ENCODE peak calls at places on chromosomes 6 and 20, in seven cellular contexts. H is activated B cell treated with CpG ODN at 0.5 μM for 24 hours, O is H9, L is brain microvascular endothelial cell, E is coronary artery, G is GM06990, D is neural progenitor cell. T is an unnamed sample.

GRCh38 chr6:106163446-106163965 is 77.4 kb downstream of the PRDM1 start:
- DNase-seq in H (peak; percentile 37), O (peak; percentile 52), L (peak; percentile 57), E (no peak), G (peak; percentile 67), D (peak; percentile 29), T (no peak)

GRCh38 chr6:66496659-66497058 is 789.6 kb upstream of the EYS start:
- DNase-seq in H (no peak), O (no peak), L (no peak), E (no peak), G (no peak), D (peak; percentile 50), T (no peak)

GRCh38 chr20:24916412-24916811 is 32.7 kb upstream of the CST7 start:
- DNase-seq in H (no peak), O (no peak), L (no peak), E (no peak), G (no peak), D (no peak), T (no peak)

GRCh38 chr20:45467861-45468260 is 1.7 kb upstream of the WFDC2 start:
- DNase-seq in H (no peak), O (no peak), L (no peak), E (no peak), G (no peak), D (no peak), T (no peak)

GRCh38 chr6:3017304-3017703 is 17.6 kb downstream of the NQO2 start:
- DNase-seq in H (no peak), O (no peak), L (no peak), E (no peak), G (no peak), D (no peak), T (no peak)

GRCh38 chr6:61755739-61756138 is 530.3 kb downstream of the KHDRBS2 start:
- DNase-seq in H (no peak), O (no peak), L (no peak), E (no peak), G (no peak), D (no peak), T (no peak)

GRCh38 chr6:152441892-152442291 is 195.3 kb downstream of the SYNE1 start:
- DNase-seq in H (no peak), O (no peak), L (no peak), E (no peak), G (no peak), D (no peak), T (no peak)

GRCh38 chr20:48329676-48330644 is 497.8 kb downstream of the PREX1 start:
- DNase-seq in H (no peak), O (peak; percentile 55), L (no peak), E (no peak), G (no peak), D (peak; percentile 58), T (no peak)

GRCh38 chr6:76416821-76417605 is 344.6 kb upstream of the IMPG1 start:
- DNase-seq in H (no peak), O (no peak), L (no peak), E (no peak), G (no peak), D (no peak), T (no peak)

GRCh38 chr6:169564453-169565240 is 137.2 kb downstream of the WDR27 start:
- DNase-seq in H (no peak), O (peak; percentile 43), L (no peak), E (no peak), G (no peak), D (no peak), T (no peak)

GRCh38 chr20:31811796-31812728 is 7.1 kb upstream of the MYLK2 start:
- DNase-seq in H (no peak), O (no peak), L (peak; percentile 87), E (peak; percentile 78), G (no peak), D (no peak), T (no peak)

GRCh38 chr6:26075063-26075717 is 12.0 kb upstream of the HFE start:
- DNase-seq in H (no peak), O (peak; percentile 51), L (no peak), E (no peak), G (no peak), D (no peak), T (no peak)

GRCh38 chr20:61925555-61926252 is 140.0 kb downstream of the TAF4 start:
- DNase-seq in H (no peak), O (no peak), L (peak; percentile 79), E (no peak), G (no peak), D (no peak), T (no peak)

GRCh38 chr6:83804886-83805285 is 48.3 kb upstream of the RIPPLY2 start:
- DNase-seq in H (no peak), O (no peak), L (no peak), E (no peak), G (no peak), D (no peak), T (no peak)
- TF ChIP-seq CTCF in H (no peak), O (peak; percentile 53), L (no peak), E (no peak), G (no peak), D (peak; percentile 34), T (no peak)

GRCh38 chr6:24494726-24495515 is at the start of gene ALDH5A1:
- DNase-seq in H (peak; percentile 75), O (peak; percentile 73), L (peak; percentile 16), E (peak; percentile 78), G (peak; percentile 86), D (peak; percentile 88), T (no peak)
- TF ChIP-seq CTCF in H (peak; percentile 29), O (peak; percentile 32), L (peak; percentile 43), E (peak; percentile 31), G (peak; percentile 49), D (peak; percentile 29), T (no peak)

GRCh38 chr6:166527849-166528248 is 58.6 kb downstream of the RAMACL start:
- DNase-seq in H (no peak), O (no peak), L (no peak), E (no peak), G (no peak), D (no peak), T (no peak)

GRCh38 chr6:166529571-166529970 is 56.9 kb downstream of the RAMACL start:
- DNase-seq in H (no peak), O (no peak), L (no peak), E (no peak), G (no peak), D (no peak), T (no peak)

GRCh38 chr6:166523782-166524569 is 62.5 kb downstream of the RAMACL start:
- DNase-seq in H (no peak), O (no peak), L (no peak), E (no peak), G (no peak), D (no peak), T (no peak)

GRCh38 chr6:166525567-166525966 is 60.9 kb downstream of the RAMACL start:
- DNase-seq in H (no peak), O (no peak), L (no peak), E (no peak), G (no peak), D (no peak), T (no peak)

DNA sequence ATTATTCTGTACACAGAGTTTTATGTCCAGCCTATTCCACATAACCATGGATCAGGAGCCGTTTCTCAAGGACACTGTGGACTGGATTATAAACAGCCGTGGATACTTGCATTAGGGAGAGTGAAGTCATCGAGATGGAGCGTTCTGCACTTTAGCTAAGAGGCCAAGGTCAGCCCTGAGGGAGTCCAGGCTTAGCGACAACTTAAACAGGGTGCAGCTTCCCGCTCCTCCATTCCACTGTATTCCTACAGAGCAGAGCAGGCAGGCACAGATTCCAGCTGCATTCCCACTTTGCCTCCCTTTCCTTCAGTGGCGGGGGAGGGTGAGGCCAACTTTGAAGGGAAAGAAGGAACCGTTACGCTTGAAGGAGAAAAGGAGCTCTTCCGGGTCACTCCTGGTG is 59.5 kb downstream of the RAMACL start:
- DNase-seq in H (no peak), O (no peak), L (no peak), E (no peak), G (no peak), D (no peak), T (no peak)
- TF ChIP-seq CTCF in H (no peak), O (no peak), L (no peak), E (no peak), G (no peak), D (no peak), T (no peak)

DNA sequence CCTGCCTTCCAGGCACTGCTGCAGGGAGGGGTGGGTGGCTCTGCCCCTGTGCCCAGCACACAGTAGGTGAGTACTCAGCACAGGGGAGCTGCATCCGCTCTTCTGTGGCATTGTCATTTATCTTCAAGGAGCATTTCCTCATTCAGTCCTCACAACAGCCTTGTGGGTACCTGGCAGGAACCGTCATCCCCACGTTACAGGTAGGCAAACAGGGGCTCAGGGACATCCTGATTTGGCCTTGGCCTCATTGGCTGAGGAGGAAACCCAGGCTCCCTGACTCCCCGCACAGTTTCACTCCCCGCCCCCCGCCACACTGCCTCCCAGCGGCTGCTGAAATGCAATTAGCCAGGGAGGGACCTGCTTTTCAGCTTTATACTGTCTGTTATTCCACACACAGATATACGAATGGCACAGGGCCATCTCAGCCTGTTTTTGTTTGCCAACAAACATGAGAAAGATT is 24.3 kb upstream of the PNPLA1 start:
- DNase-seq in H (no peak), O (peak; percentile 85), L (no peak), E (no peak), G (peak; percentile 25), D (peak; percentile 15), T (no peak)
- TF ChIP-seq CTCF in H (no peak), O (peak; percentile 60), L (no peak), E (no peak), G (peak; percentile 61), D (peak; percentile 38), T (no peak)

GRCh38 chr6:36386495-36387439 is 702 bp downstream of the ETV7 start:
- DNase-seq in H (peak; percentile 27), O (peak; percentile 66), L (peak; percentile 56), E (peak; percentile 80), G (no peak), D (peak; percentile 61), T (no peak)
- TF ChIP-seq CTCF in H (no peak), O (peak; percentile 23), L (peak; percentile 44), E (no peak), G (no peak), D (no peak), T (no peak)

GRCh38 chr20:23018432-23018831 is 16.7 kb upstream of the SSTR4 start:
- DNase-seq in H (no peak), O (no peak), L (no peak), E (no peak), G (no peak), D (no peak), T (no peak)

GRCh38 chr20:23021541-23021940 is 13.6 kb upstream of the SSTR4 start:
- DNase-seq in H (no peak), O (no peak), L (no peak), E (no peak), G (no peak), D (no peak), T (no peak)

GRCh38 chr20:23020230-23020629 is 14.9 kb upstream of the SSTR4 start:
- DNase-seq in H (no peak), O (no peak), L (no peak), E (peak; percentile 41), G (no peak), D (peak; percentile 39), T (no peak)

GRCh38 chr20:23018941-23019340 is 16.2 kb upstream of the SSTR4 start:
- DNase-seq in H (no peak), O (no peak), L (no peak), E (no peak), G (no peak), D (no peak), T (no peak)

DNA sequence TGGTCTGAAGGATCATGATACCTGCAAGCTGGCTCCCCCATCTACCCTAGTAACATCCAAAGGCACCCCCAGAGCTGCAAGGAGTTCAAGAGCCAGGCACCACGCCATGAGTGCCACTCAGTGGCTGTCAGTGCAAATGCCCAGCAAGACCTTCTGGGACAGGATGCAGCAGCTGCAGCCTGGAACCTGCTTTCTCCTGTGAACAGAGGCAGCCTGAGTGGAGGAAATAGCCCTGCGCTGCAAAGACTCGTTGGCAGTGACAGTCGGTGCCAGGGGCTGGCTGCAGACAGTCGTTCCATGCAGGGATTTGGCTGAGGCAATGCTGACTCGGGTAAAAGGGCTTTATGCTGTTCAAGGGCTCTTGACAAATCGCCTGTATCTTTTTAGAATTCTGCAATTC is 15.7 kb upstream of the SSTR4 start:
- DNase-seq in H (no peak), O (no peak), L (no peak), E (peak; percentile 64), G (no peak), D (no peak), T (no peak)
- TF ChIP-seq CTCF in H (no peak), O (no peak), L (no peak), E (no peak), G (no peak), D (no peak), T (no peak)